ENCODE peak calls at places on chromosomes 2 and 18, in seven cellular contexts. L is CD8-positive, alpha-beta T cell; P is fibroblast of villous mesenchyme; S is K562; A is right cardiac atrium; F is skeletal muscle cell; G is neuronal stem cell. I is an unnamed sample.

GRCh38 chr2:75655861-75656260 is 9.3 kb downstream of the MRPL19 start:
- DNase-seq in S (no peak), L (no peak), P (no peak), A (no peak), F (no peak), G (no peak), I (no peak)

GRCh38 chr2:113240150-113240914 is 38.4 kb downstream of the PAX8 start:
- DNase-seq in P (peak), A (peak), S (no peak), G (no peak), L (no peak), F (peak), I (no peak)

GRCh38 chr18:22840606-22841144 is 92.5 kb upstream of the RBBP8 start:
- DNase-seq in S (no peak), P (no peak), F (no peak), A (no peak), L (no peak), G (no peak), I (no peak)

GRCh38 chr2:192267484-192267883 is 72.8 kb upstream of the TMEFF2 start:
- DNase-seq in G (no peak), F (peak), S (no peak), L (no peak), P (peak), A (no peak), I (no peak)

GRCh38 chr2:19900536-19901200 is 1.1 kb downstream of the TTC32 start:
- DNase-seq in G (no peak), F (no peak), L (peak), A (no peak), P (peak), S (no peak), I (peak)

GRCh38 chr2:8615252-8616083 is 66.4 kb upstream of the ID2 start:
- DNase-seq in S (peak), L (no peak), F (no peak), P (no peak), G (no peak), A (no peak), I (no peak)

GRCh38 chr2:177212106-177212894 is at the start of gene HNRNPA3:
- DNase-seq in S (peak), G (peak), P (peak), L (peak), A (peak), F (peak), I (peak)

GRCh38 chr2:229920011-229920781 is 1.6 kb downstream of the TRIP12 start:
- DNase-seq in L (peak), F (no peak), P (no peak), S (peak), G (no peak), A (no peak), I (no peak)

GRCh38 chr2:143175435-143175834 is 46.2 kb downstream of the ARHGAP15 start:
- DNase-seq in S (no peak), P (no peak), G (no peak), F (no peak), A (no peak), L (peak), I (no peak)

DNA sequence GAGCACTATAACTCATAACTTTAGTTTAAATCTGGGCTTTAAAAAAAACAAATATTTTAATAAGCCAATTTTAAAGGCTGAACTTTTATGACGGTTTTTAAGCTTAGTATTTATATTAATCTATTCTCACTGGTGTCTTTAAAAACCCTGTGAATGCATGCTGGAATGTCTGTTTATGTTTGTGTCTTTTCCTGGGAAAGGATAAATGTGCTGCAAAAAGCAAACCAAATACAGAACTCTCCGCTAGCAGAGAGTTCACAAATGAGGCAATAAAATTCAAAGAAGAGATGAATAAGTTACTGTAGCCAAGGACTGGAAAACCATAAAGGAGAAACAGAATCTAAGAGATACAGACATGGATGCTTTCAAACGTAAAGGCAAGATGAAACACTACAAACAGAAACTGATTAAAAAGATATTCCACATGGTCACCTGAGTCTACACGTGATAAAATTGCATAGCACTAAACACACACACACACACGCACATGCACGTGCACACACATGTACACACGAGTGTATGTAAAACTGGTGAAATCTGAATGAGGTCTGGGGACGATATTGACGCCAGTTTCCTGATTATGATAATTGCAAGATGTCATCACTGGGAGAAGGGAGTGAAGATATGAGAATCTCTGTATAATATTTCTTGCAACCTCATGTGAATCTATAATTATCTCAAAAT is 4.4 kb downstream of the TWIST2 start:
- DNase-seq in S (no peak), L (no peak), P (peak), A (no peak), F (no peak), G (no peak), I (no peak)
- H3K4me3 ChIP-seq in S (no peak), L (no peak), P (peak), A (no peak), F (no peak), G (no peak), I (no peak)

GRCh38 chr2:62200868-62201267 is 5.0 kb downstream of the B3GNT2 start:
- DNase-seq in L (no peak), G (no peak), S (no peak), F (no peak), P (no peak), A (no peak), I (no peak)

GRCh38 chr2:62199392-62200125 is 3.6 kb downstream of the B3GNT2 start:
- DNase-seq in L (no peak), G (no peak), S (no peak), P (peak), F (peak), A (no peak), I (no peak)

GRCh38 chr2:62201307-62201706 is 5.4 kb downstream of the B3GNT2 start:
- DNase-seq in G (no peak), S (no peak), P (peak), L (no peak), A (no peak), F (no peak), I (no peak)

GRCh38 chr2:62202019-62202722 is 6.3 kb downstream of the B3GNT2 start:
- DNase-seq in P (no peak), S (no peak), F (no peak), G (no peak), L (no peak), A (no peak), I (no peak)

DNA sequence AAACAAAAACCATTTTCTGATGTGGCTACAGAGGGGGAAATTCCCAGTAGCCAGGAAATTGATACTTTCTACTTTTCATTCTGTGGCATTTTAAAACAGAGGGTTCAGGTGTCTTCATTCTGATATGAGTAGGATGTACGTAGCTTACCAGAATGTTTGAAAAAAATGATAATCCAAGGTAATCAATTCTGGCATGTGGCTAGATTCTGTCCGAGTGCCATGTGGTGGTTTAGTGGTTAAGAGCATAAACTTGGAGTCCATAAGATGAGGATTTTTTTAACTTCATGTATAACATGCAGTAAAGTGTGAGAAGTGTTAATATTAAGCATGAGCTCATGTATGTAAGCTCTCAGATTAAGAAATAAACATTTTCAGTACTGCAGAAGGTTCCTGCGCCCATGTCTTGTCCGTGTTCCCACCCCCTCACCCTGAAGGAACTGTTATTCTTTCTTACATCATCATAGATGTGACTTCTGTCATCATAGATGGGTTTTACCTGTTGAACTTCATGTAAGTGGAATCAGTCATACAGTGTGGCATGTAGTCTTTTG is 4.5 kb downstream of the B3GNT2 start:
- DNase-seq in S (no peak), G (no peak), L (peak), A (no peak), F (no peak), P (no peak), I (no peak)
- H3K4me3 ChIP-seq in S (no peak), G (no peak), L (peak), A (no peak), F (no peak), P (no peak), I (no peak)

GRCh38 chr2:28357948-28358667 is 34.5 kb upstream of the FOSL2 start:
- DNase-seq in G (no peak), A (no peak), F (no peak), P (no peak), L (no peak), S (no peak), I (no peak)

GRCh38 chr2:28356095-28356911 is 36.4 kb upstream of the FOSL2 start:
- DNase-seq in S (peak), A (peak), P (peak), F (peak), L (peak), G (no peak), I (no peak)

GRCh38 chr2:28354920-28355520 is 37.6 kb upstream of the FOSL2 start:
- DNase-seq in L (no peak), F (no peak), S (no peak), G (no peak), P (no peak), A (no peak), I (no peak)

GRCh38 chr2:28357055-28357454 is 35.6 kb upstream of the FOSL2 start:
- DNase-seq in P (no peak), G (no peak), A (no peak), L (no peak), F (no peak), S (no peak), I (no peak)

GRCh38 chr2:28355521-28356094 is 37.0 kb upstream of the FOSL2 start:
- DNase-seq in F (no peak), S (peak), P (peak), A (peak), L (no peak), G (no peak), I (no peak)
- H3K4me3 ChIP-seq in F (no peak), S (no peak), P (no peak), A (no peak), L (no peak), G (no peak), I (no peak)

GRCh38 chr2:74201196-74201595 is 2.8 kb downstream of the MTHFD2 start:
- DNase-seq in G (no peak), P (no peak), S (no peak), L (no peak), F (no peak), A (no peak), I (no peak)
- H3K4me3 ChIP-seq in G (no peak), P (peak), S (peak), L (no peak), F (no peak), A (no peak), I (no peak)